ENCODE peak calls at places on chromosomes 1 and 21, in ten cellular contexts. Z is T follicular helper cell; V is stimulated activated CD8-positive, alpha-beta memory T cell treated with anti-CD3 and anti-CD28 coated beads, Interleukin-2, amount 100 ng/mL, for 1 hour; F is fibroblast of mammary gland; S is left lung; L is memory B cell; H is COR-L47; Y is lower lobe of right lung; A is GM12865; W is iPS-NIHi11. D is an unnamed sample.

GRCh38 chr1:18104546-18105100 is 3.0 kb upstream of the IGSF21 start:
- DNase-seq in Z (no peak), V (no peak), F (no peak), S (no peak), L (no peak), H (no peak), Y (no peak), A (no peak), W (no peak), D (no peak)

GRCh38 chr1:230189276-230190183 is 122.5 kb downstream of the GALNT2 start:
- DNase-seq in Z (no peak), V (no peak), F (no peak), S (no peak), L (no peak), H (peak), Y (no peak), A (no peak), W (no peak), D (no peak)

GRCh38 chr21:44666401-44667320 is at the start of gene KRTAP12-2:
- DNase-seq in Z (no peak), V (no peak), F (no peak), S (no peak), L (no peak), H (peak), Y (no peak), A (no peak), W (no peak), D (no peak)

GRCh38 chr1:205268846-205269680 is 41.3 kb downstream of the TMCC2 start:
- DNase-seq in Z (no peak), V (no peak), F (no peak), S (no peak), L (no peak), H (no peak), Y (no peak), A (no peak), W (no peak), D (no peak)

GRCh38 chr1:61047061-61047460 is 35.3 kb upstream of the NFIA start:
- DNase-seq in Z (no peak), V (no peak), F (no peak), S (no peak), L (no peak), H (no peak), Y (no peak), A (no peak), W (no peak), D (no peak)

GRCh38 chr1:218718216-218718615 is 373.1 kb downstream of the TGFB2 start:
- DNase-seq in Z (no peak), V (no peak), F (no peak), S (no peak), L (no peak), H (no peak), Y (no peak), A (no peak), W (no peak), D (no peak)

GRCh38 chr1:243798726-243799125 is 51.3 kb downstream of the AKT3 start:
- DNase-seq in Z (no peak), V (no peak), F (peak), S (no peak), L (no peak), H (no peak), Y (no peak), A (no peak), W (no peak), D (no peak)

GRCh38 chr1:201750934-201751333 is 78.0 kb upstream of the IPO9 start:
- DNase-seq in Z (no peak), V (no peak), F (peak), S (no peak), L (no peak), H (no peak), Y (no peak), A (no peak), W (no peak), D (no peak)

GRCh38 chr1:74324684-74325448 is 89.7 kb downstream of the TNNI3K start:
- DNase-seq in Z (no peak), V (no peak), F (no peak), S (no peak), L (no peak), H (no peak), Y (no peak), A (no peak), W (no peak), D (no peak)

GRCh38 chr21:45514311-45515021 is 27.8 kb downstream of the SLC19A1 start:
- DNase-seq in Z (no peak), V (no peak), F (no peak), S (peak), L (no peak), H (no peak), Y (peak), A (no peak), W (no peak), D (no peak)

GRCh38 chr1:201366696-201367095 is 10.8 kb downstream of the TNNT2 start:
- DNase-seq in Z (no peak), V (no peak), F (no peak), S (peak), L (no peak), H (no peak), Y (no peak), A (no peak), W (no peak), D (no peak)

GRCh38 chr1:238649200-238649599 is 737.2 kb upstream of the CHRM3 start:
- DNase-seq in Z (no peak), V (no peak), F (no peak), S (no peak), L (no peak), H (no peak), Y (no peak), A (no peak), W (no peak), D (no peak)

GRCh38 chr1:240683576-240683975 is 71.6 kb upstream of the GREM2 start:
- DNase-seq in Z (no peak), V (no peak), F (peak), S (no peak), L (no peak), H (no peak), Y (no peak), A (no peak), W (no peak), D (no peak)

GRCh38 chr1:215526147-215526845 is 40.8 kb upstream of the KCTD3 start:
- DNase-seq in Z (no peak), V (no peak), F (peak), S (no peak), L (no peak), H (peak), Y (no peak), A (peak), W (peak), D (peak)

GRCh38 chr1:70896224-70896623 is 151.4 kb downstream of the PTGER3 start:
- DNase-seq in Z (no peak), V (no peak), F (peak), S (no peak), L (no peak), H (peak), Y (no peak), A (no peak), W (no peak), D (no peak)

GRCh38 chr1:246947255-246947654 is 15.5 kb upstream of the AHCTF1 start:
- DNase-seq in Z (no peak), V (no peak), F (peak), S (no peak), L (no peak), H (no peak), Y (no peak), A (no peak), W (no peak), D (no peak)

GRCh38 chr1:161133220-161133740 is 813 bp upstream of the DEDD start:
- DNase-seq in Z (no peak), V (no peak), F (peak), S (no peak), L (no peak), H (no peak), Y (no peak), A (no peak), W (peak), D (no peak)

GRCh38 chr1:228373681-228374571 is 32.7 kb downstream of the TRIM11 start:
- DNase-seq in Z (no peak), V (no peak), F (no peak), S (peak), L (no peak), H (no peak), Y (peak), A (no peak), W (no peak), D (no peak)

GRCh38 chr1:17168480-17168878 is 36.4 kb upstream of the PADI1 start:
- DNase-seq in Z (no peak), V (no peak), F (peak), S (no peak), L (no peak), H (no peak), Y (no peak), A (no peak), W (no peak), D (no peak)

GRCh38 chr1:236275061-236275460 is 6.7 kb downstream of the ERO1B start:
- DNase-seq in Z (no peak), V (no peak), F (no peak), S (no peak), L (no peak), H (no peak), Y (no peak), A (no peak), W (no peak), D (no peak)

GRCh38 chr21:16742116-16742515 is 770.7 kb upstream of the CXADR start:
- DNase-seq in Z (no peak), V (no peak), F (no peak), S (no peak), L (no peak), H (no peak), Y (no peak), A (no peak), W (no peak), D (no peak)

GRCh38 chr1:156551866-156552265 is 20.5 kb downstream of the IQGAP3 start:
- DNase-seq in Z (no peak), V (no peak), F (peak), S (no peak), L (no peak), H (no peak), Y (no peak), A (no peak), W (no peak), D (no peak)

GRCh38 chr1:97144527-97144926 is 422.9 kb downstream of the PTBP2 start:
- DNase-seq in Z (no peak), V (no peak), F (peak), S (no peak), L (no peak), H (no peak), Y (no peak), A (no peak), W (no peak), D (no peak)

GRCh38 chr1:200366577-200367253 is 43.1 kb downstream of the ZNF281 start:
- DNase-seq in Z (no peak), V (no peak), F (no peak), S (no peak), L (no peak), H (peak), Y (no peak), A (no peak), W (no peak), D (no peak)

GRCh38 chr1:93137604-93138292 is 42.5 kb downstream of the TMED5 start:
- DNase-seq in Z (no peak), V (no peak), F (no peak), S (no peak), L (no peak), H (no peak), Y (no peak), A (no peak), W (no peak), D (no peak)

GRCh38 chr1:206909167-206909882 is 12.1 kb downstream of the IL24 start:
- DNase-seq in Z (peak), V (no peak), F (no peak), S (peak), L (peak), H (peak), Y (peak), A (no peak), W (peak), D (no peak)

GRCh38 chr1:203536981-203537455 is 43.1 kb downstream of the OPTC start:
- DNase-seq in Z (no peak), V (no peak), F (peak), S (no peak), L (no peak), H (no peak), Y (peak), A (no peak), W (no peak), D (no peak)

GRCh38 chr1:228101994-228102790 is 933 bp downstream of the C1orf35 start:
- DNase-seq in Z (peak), V (no peak), F (no peak), S (peak), L (no peak), H (peak), Y (no peak), A (peak), W (peak), D (peak)

GRCh38 chr1:3609769-3610157 is 1.5 kb downstream of the MEGF6 start:
- DNase-seq in Z (no peak), V (no peak), F (no peak), S (no peak), L (no peak), H (no peak), Y (no peak), A (no peak), W (no peak), D (no peak)

GRCh38 chr1:224589006-224589405 is 27.1 kb upstream of the CNIH3 start:
- DNase-seq in Z (no peak), V (no peak), F (peak), S (no peak), L (no peak), H (no peak), Y (no peak), A (no peak), W (no peak), D (no peak)

GRCh38 chr1:35847935-35848565 is 35.0 kb upstream of the AGO1 start:
- DNase-seq in Z (no peak), V (no peak), F (no peak), S (no peak), L (no peak), H (no peak), Y (no peak), A (no peak), W (no peak), D (no peak)

GRCh38 chr1:45221716-45222115 is 15.3 kb upstream of the ZSWIM5 start:
- DNase-seq in Z (no peak), V (no peak), F (peak), S (no peak), L (no peak), H (no peak), Y (no peak), A (no peak), W (no peak), D (no peak)

GRCh38 chr1:162690672-162691434 is 58.6 kb downstream of the DDR2 start:
- DNase-seq in Z (no peak), V (no peak), F (peak), S (no peak), L (no peak), H (no peak), Y (no peak), A (no peak), W (peak), D (no peak)

GRCh38 chr1:227805606-227806197 is 9.8 kb upstream of the PRSS38 start:
- DNase-seq in Z (no peak), V (no peak), F (peak), S (no peak), L (no peak), H (no peak), Y (no peak), A (no peak), W (no peak), D (no peak)

GRCh38 chr1:153705484-153705883 is 22.4 kb upstream of the INTS3 start:
- DNase-seq in Z (no peak), V (no peak), F (no peak), S (no peak), L (no peak), H (no peak), Y (no peak), A (no peak), W (no peak), D (no peak)

GRCh38 chr21:16572032-16572431 is 842.2 kb downstream of the USP25 start:
- DNase-seq in Z (no peak), V (no peak), F (peak), S (no peak), L (no peak), H (no peak), Y (no peak), A (no peak), W (no peak), D (no peak)

GRCh38 chr1:15765495-15766194 is 7.0 kb downstream of the FBLIM1 start:
- DNase-seq in Z (no peak), V (no peak), F (peak), S (no peak), L (no peak), H (no peak), Y (no peak), A (peak), W (no peak), D (no peak)

GRCh38 chr1:54224233-54224632 is 24.3 kb downstream of the MRPL37 start:
- DNase-seq in Z (no peak), V (no peak), F (no peak), S (no peak), L (no peak), H (no peak), Y (no peak), A (no peak), W (no peak), D (no peak)

GRCh38 chr1:109240158-109241152 is 8.9 kb upstream of the CELSR2 start:
- DNase-seq in Z (no peak), V (no peak), F (peak), S (peak), L (no peak), H (peak), Y (no peak), A (no peak), W (peak), D (no peak)

D was measured in SK-N-DZ.